ENCODE peak calls at places on chromosomes 6 and 20, in six cellular contexts. G, O, X, E, W and K are unnamed samples.

GRCh38 chr20:46260480-46260879 is 47.8 kb downstream of the CDH22 start:
- DNase-seq in O (no peak), X (peak), W (no peak), E (no peak), G (no peak), K (no peak)

GRCh38 chr20:33472868-33473267 is 17.0 kb upstream of the CBFA2T2 start:
- DNase-seq in E (no peak), O (no peak), X (no peak), W (peak), G (no peak), K (no peak)

GRCh38 chr6:168188974-168189678 is 110.1 kb upstream of the FRMD1 start:
- DNase-seq in E (peak), G (no peak), O (no peak), W (no peak), X (no peak), K (no peak)

GRCh38 chr6:141829996-141830395 is 302.7 kb upstream of the GJE1 start:
- DNase-seq in G (no peak), E (no peak), X (no peak), W (no peak), O (no peak), K (no peak)

GRCh38 chr6:70557998-70558397 is 8.7 kb upstream of the SDHAF4 start:
- DNase-seq in E (no peak), G (no peak), O (no peak), W (no peak), X (no peak), K (no peak)

GRCh38 chr6:54717849-54718455 is 128.6 kb upstream of the FAM83B start:
- DNase-seq in G (peak), E (peak), X (peak), W (no peak), O (peak), K (peak)

GRCh38 chr6:110609101-110609500 is 132.7 kb upstream of the SLC22A16 start:
- DNase-seq in O (no peak), X (no peak), W (no peak), E (no peak), G (no peak), K (no peak)

GRCh38 chr6:132067286-132067685 is 116.1 kb upstream of the CCN2 start:
- DNase-seq in X (peak), O (no peak), W (no peak), G (no peak), E (no peak), K (no peak)

GRCh38 chr6:36967301-36967700 is 12.8 kb downstream of the PI16 start:
- DNase-seq in G (no peak), O (no peak), W (no peak), X (no peak), E (no peak), K (no peak)

GRCh38 chr20:9573598-9573997 is 59.2 kb downstream of the LAMP5 start:
- DNase-seq in E (no peak), X (no peak), G (no peak), W (no peak), O (no peak), K (no peak)

GRCh38 chr6:157763129-157763893 is 59.7 kb upstream of the SNX9 start:
- DNase-seq in O (peak), G (peak), W (peak), E (peak), X (peak), K (peak)

GRCh38 chr20:44683263-44684046 is 31.7 kb upstream of the CCN5 start:
- DNase-seq in E (no peak), W (peak), O (peak), X (peak), G (peak), K (peak)

GRCh38 chr6:143965503-143966171 is 42.4 kb downstream of the PLAGL1 start:
- DNase-seq in O (no peak), W (no peak), E (no peak), G (peak), X (no peak), K (no peak)

GRCh38 chr20:34680586-34680985 is 3.7 kb upstream of the PIGU start:
- DNase-seq in X (no peak), W (no peak), O (no peak), E (no peak), G (no peak), K (no peak)

GRCh38 chr20:1313236-1313964 is 15.5 kb downstream of the SDCBP2 start:
- DNase-seq in W (peak), O (peak), X (peak), E (peak), G (peak), K (peak)

GRCh38 chr6:170248861-170249600 is 41.8 kb downstream of the DLL1 start:
- DNase-seq in X (no peak), O (no peak), E (no peak), W (no peak), G (no peak), K (no peak)

GRCh38 chr20:57061058-57061900 is 205.2 kb downstream of the BMP7 start:
- DNase-seq in G (no peak), O (peak), X (no peak), E (peak), W (no peak), K (peak)

GRCh38 chr6:113953346-113953745 is 17.6 kb downstream of the HDAC2 start:
- DNase-seq in W (no peak), G (no peak), O (no peak), X (no peak), E (no peak), K (no peak)

GRCh38 chr20:33945391-33946079 is 48.2 kb upstream of the RALY start:
- DNase-seq in X (no peak), G (peak), W (no peak), E (no peak), O (no peak), K (no peak)

GRCh38 chr6:31826793-31827285 is 699 bp upstream of the HSPA1B start:
- DNase-seq in G (peak), O (peak), E (peak), W (peak), X (no peak), K (no peak)

GRCh38 chr20:10777713-10778112 is 103.9 kb upstream of the JAG1 start:
- DNase-seq in W (no peak), X (no peak), E (no peak), O (no peak), G (no peak), K (no peak)